ENCODE peak calls at places on chromosome 14, in ten cellular contexts. K is GM23338; H is ovary; W is prostate gland; Y is vagina; F is lung; V is right lobe of liver; L is effector memory CD4-positive, alpha-beta T cell; I is breast epithelium; P is dorsolateral prefrontal cortex. G is an unnamed sample.

GRCh38 chr14:26841920-26842741 is 244.3 kb upstream of the NOVA1 start:
- DNase-seq in P (no peak), W (peak), H (peak), Y (no peak), L (no peak), V (peak), K (no peak), I (no peak), F (peak), G (no peak)

GRCh38 chr14:36646664-36647416 is 14.8 kb upstream of the PAX9 start:
- DNase-seq in V (no peak), L (no peak), F (no peak), K (peak), Y (no peak), I (no peak), P (no peak), H (no peak), W (no peak), G (no peak)

GRCh38 chr14:34465069-34465859 is 3.2 kb upstream of the SPTSSA start:
- DNase-seq in P (no peak), F (no peak), H (no peak), Y (no peak), L (no peak), I (no peak), K (peak), V (no peak), W (no peak), G (no peak)

GRCh38 chr14:61150851-61151250 is 130.3 kb downstream of the TMEM30B start:
- DNase-seq in F (no peak), V (no peak), K (no peak), L (no peak), P (no peak), W (no peak), Y (no peak), I (no peak), H (no peak), G (no peak)

GRCh38 chr14:65213316-65213715 is 111.0 kb upstream of the MAX start:
- DNase-seq in P (no peak), V (no peak), F (no peak), W (no peak), Y (no peak), K (peak), I (no peak), L (no peak), H (no peak), G (no peak)

GRCh38 chr14:31263485-31264133 is 56.0 kb upstream of the HECTD1 start:
- DNase-seq in W (no peak), F (peak), K (no peak), I (no peak), P (no peak), H (peak), Y (no peak), L (no peak), V (peak), G (no peak)

GRCh38 chr14:21041676-21042433 is at the start of gene RNASE7:
- DNase-seq in P (no peak), F (no peak), L (no peak), W (peak), I (no peak), Y (no peak), H (no peak), V (peak), K (no peak), G (no peak)

GRCh38 chr14:49972840-49973239 is 80.0 kb downstream of the ARF6 start:
- DNase-seq in V (no peak), P (no peak), H (peak), K (no peak), Y (no peak), F (peak), W (peak), L (no peak), I (no peak), G (no peak)

GRCh38 chr14:93137864-93138263 is 22.1 kb upstream of the ITPK1 start:
- DNase-seq in P (no peak), K (peak), V (peak), H (peak), F (peak), L (no peak), I (peak), W (peak), Y (no peak), G (no peak)

GRCh38 chr14:91875515-91876286 is 8.4 kb upstream of the TC2N start:
- DNase-seq in I (no peak), L (no peak), P (no peak), K (no peak), V (peak), F (no peak), H (no peak), W (no peak), Y (no peak), G (no peak)

GRCh38 chr14:102722646-102723045 is 54.6 kb upstream of the TRAF3 start:
- DNase-seq in F (no peak), K (no peak), Y (no peak), P (no peak), L (no peak), V (no peak), H (no peak), W (no peak), I (no peak), G (no peak)

GRCh38 chr14:22417914-22418313 is 171.1 kb downstream of the DAD1 start:
- DNase-seq in V (no peak), F (no peak), H (no peak), W (no peak), Y (no peak), P (no peak), L (no peak), K (no peak), I (no peak), G (no peak)

GRCh38 chr14:39563361-39563760 is 131.1 kb upstream of the FBXO33 start:
- DNase-seq in K (no peak), L (no peak), I (no peak), P (no peak), F (no peak), V (no peak), Y (no peak), H (no peak), W (no peak), G (no peak)

GRCh38 chr14:50542941-50543418 is 10.6 kb upstream of the MAP4K5 start:
- DNase-seq in P (peak), Y (no peak), K (peak), H (no peak), I (no peak), V (no peak), W (peak), L (no peak), F (peak), G (peak)

GRCh38 chr14:26934151-26934550 is 336.3 kb upstream of the NOVA1 start:
- DNase-seq in V (no peak), K (no peak), I (no peak), F (no peak), P (no peak), L (no peak), H (no peak), Y (no peak), W (no peak), G (no peak)

GRCh38 chr14:95885866-95886265 is 9.2 kb downstream of the TUNAR start:
- DNase-seq in L (no peak), Y (no peak), H (no peak), F (no peak), I (no peak), P (no peak), K (no peak), W (no peak), V (no peak), G (peak)

GRCh38 chr14:70808023-70808401 is 1.3 kb downstream of the MAP3K9 start:
- DNase-seq in P (no peak), L (peak), F (peak), Y (no peak), I (no peak), H (no peak), W (peak), K (peak), V (no peak), G (no peak)

GRCh38 chr14:103483600-103483999 is 39.0 kb downstream of the CKB start:
- DNase-seq in P (no peak), H (peak), I (no peak), W (no peak), L (no peak), Y (no peak), K (no peak), V (no peak), F (no peak), G (no peak)

GRCh38 chr14:82811246-82811645 is 1277.6 kb upstream of the SEL1L start:
- DNase-seq in P (no peak), F (no peak), W (no peak), Y (no peak), K (no peak), V (no peak), L (no peak), I (no peak), H (no peak), G (no peak)

GRCh38 chr14:35386673-35387125 is 17.9 kb downstream of the NFKBIA start:
- DNase-seq in V (no peak), H (no peak), I (no peak), K (no peak), L (no peak), Y (no peak), P (no peak), F (no peak), W (peak), G (no peak)

GRCh38 chr14:63134801-63135200 is 69.4 kb upstream of the RHOJ start:
- DNase-seq in L (no peak), Y (no peak), I (no peak), H (no peak), V (no peak), K (peak), F (no peak), W (no peak), P (no peak), G (no peak)

GRCh38 chr14:69561893-69562292 is 12.8 kb downstream of the CCDC177 start:
- DNase-seq in F (no peak), L (no peak), P (no peak), H (no peak), I (no peak), K (no peak), V (no peak), W (no peak), Y (no peak), G (no peak)

GRCh38 chr14:24093901-24094838 is at the start of gene PCK2:
- DNase-seq in V (peak), K (peak), I (peak), H (peak), W (peak), P (peak), F (peak), Y (no peak), L (peak), G (peak)

GRCh38 chr14:39568809-39569538 is 136.7 kb upstream of the FBXO33 start:
- DNase-seq in P (no peak), Y (no peak), F (no peak), W (no peak), H (no peak), L (no peak), V (no peak), K (no peak), I (no peak), G (no peak)

GRCh38 chr14:49959822-49960408 is 67.0 kb downstream of the ARF6 start:
- DNase-seq in Y (no peak), F (no peak), V (no peak), H (no peak), K (no peak), P (no peak), W (no peak), I (no peak), L (no peak), G (no peak)

GRCh38 chr14:100211366-100211765 is 27.6 kb upstream of the YY1 start:
- DNase-seq in F (no peak), Y (no peak), V (no peak), L (no peak), P (no peak), I (no peak), W (no peak), K (no peak), H (no peak), G (no peak)

GRCh38 chr14:23562822-23563472 is 4.6 kb downstream of the AP1G2 start:
- DNase-seq in P (peak), L (peak), K (peak), I (no peak), F (no peak), Y (no peak), H (no peak), W (no peak), V (no peak), G (peak)

GRCh38 chr14:71704210-71704609 is 228.0 kb upstream of the RGS6 start:
- DNase-seq in W (no peak), H (no peak), K (no peak), V (no peak), F (no peak), Y (no peak), L (no peak), P (no peak), I (no peak), G (no peak)

GRCh38 chr14:101022916-101023435 is 119.5 kb upstream of the RTL1 start:
- DNase-seq in I (peak), P (no peak), W (no peak), L (no peak), F (no peak), K (no peak), Y (peak), V (peak), H (peak), G (no peak)

GRCh38 chr14:78673845-78674244 is 503.7 kb downstream of the NRXN3 start:
- DNase-seq in L (no peak), H (no peak), V (no peak), F (no peak), Y (no peak), P (no peak), K (no peak), W (no peak), I (no peak), G (no peak)

GRCh38 chr14:23436327-23437141 is 1.1 kb upstream of the MYH7 start:
- DNase-seq in K (no peak), I (peak), Y (peak), L (no peak), V (no peak), P (peak), W (no peak), F (no peak), H (no peak), G (no peak)

GRCh38 chr14:33163109-33163508 is 224.4 kb downstream of the NPAS3 start:
- DNase-seq in I (no peak), P (no peak), Y (no peak), F (no peak), K (no peak), H (no peak), L (no peak), W (no peak), V (no peak), G (no peak)
- H3K27ac ChIP-seq in I (no peak), P (no peak), Y (no peak), F (no peak), K (no peak), H (no peak), L (no peak), W (no peak), V (no peak), G (no peak)

DNA sequence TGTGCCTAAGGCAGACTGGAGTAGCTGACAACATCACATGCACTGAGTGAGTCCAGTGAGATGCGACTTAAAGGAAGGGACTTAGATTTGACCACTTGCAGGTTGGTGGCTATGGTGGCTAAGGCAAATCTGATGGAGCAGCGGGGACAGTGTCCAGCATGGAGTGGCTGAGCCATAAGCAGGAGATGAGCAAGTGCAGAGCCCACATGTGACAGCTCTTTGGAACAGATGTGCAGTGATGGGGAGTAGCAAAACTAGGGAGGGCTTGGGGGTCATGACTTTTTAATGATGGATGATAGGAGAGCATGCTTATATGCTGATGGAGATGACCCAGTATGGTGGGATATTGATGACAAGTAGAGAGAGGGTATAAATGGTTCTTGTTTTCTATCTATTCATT is 80.2 kb downstream of the PELI2 start:
- DNase-seq in Y (no peak), L (no peak), W (no peak), H (no peak), V (no peak), F (no peak), I (no peak), P (no peak), K (no peak), G (no peak)
- H3K27ac ChIP-seq in Y (peak), L (no peak), W (peak), H (no peak), V (no peak), F (no peak), I (peak), P (no peak), K (no peak), G (no peak)

DNA sequence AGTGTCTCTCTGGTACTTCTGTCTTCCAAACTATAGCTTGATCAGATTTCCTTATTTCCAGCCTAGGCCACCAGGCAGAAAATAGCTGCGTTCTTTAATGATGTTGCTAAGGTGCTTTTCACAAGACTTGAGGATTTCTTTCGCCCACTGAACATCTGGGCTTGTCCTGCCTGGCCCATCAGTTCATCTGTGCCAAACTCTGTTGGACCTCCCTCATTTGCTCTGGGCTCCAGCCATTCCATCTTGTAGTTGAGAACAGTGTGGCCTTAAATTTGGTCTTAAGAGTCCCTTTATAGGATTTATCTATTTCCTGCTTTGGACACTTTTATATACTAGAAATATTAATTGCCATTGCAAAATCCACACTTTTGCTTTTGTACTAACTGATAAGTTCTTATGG is 109.6 kb downstream of the TTLL5 start:
- DNase-seq in K (no peak), L (no peak), W (no peak), H (no peak), F (no peak), Y (no peak), I (no peak), P (no peak), V (no peak), G (no peak)
- H3K27ac ChIP-seq in K (no peak), L (no peak), W (peak), H (no peak), F (no peak), Y (no peak), I (no peak), P (no peak), V (no peak), G (no peak)

DNA sequence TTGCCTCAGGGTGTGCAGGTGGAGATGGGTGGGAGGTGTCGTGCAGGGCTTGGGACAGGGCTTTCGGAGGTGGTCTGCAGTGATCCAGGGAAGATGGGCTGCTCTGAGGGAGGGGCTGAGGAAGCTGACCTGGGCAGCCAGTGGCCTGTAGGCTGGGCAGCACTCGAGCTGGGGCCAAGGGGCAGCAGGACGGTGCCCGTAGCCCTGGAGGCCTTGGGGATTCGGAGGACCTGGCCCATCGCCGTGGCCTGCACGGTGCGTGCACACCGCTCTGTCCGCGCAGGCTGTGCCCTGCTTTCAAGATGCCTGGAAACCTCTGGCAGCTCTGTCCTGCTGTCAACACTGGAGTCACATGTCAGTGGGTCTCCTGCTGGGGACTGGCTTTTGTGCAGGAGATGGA is 9.1 kb downstream of the PACS2 start:
- DNase-seq in W (no peak), H (no peak), Y (no peak), F (no peak), P (no peak), V (no peak), I (no peak), L (no peak), K (no peak), G (no peak)
- H3K27ac ChIP-seq in W (no peak), H (no peak), Y (no peak), F (peak), P (no peak), V (no peak), I (no peak), L (no peak), K (no peak), G (peak)

GRCh38 chr14:67999693-68000384 is 180.3 kb downstream of the RAD51B start:
- DNase-seq in W (no peak), L (no peak), I (no peak), F (no peak), P (no peak), Y (no peak), H (no peak), K (no peak), V (no peak), G (no peak)
- H3K27ac ChIP-seq in W (no peak), L (no peak), I (no peak), F (no peak), P (no peak), Y (peak), H (no peak), K (no peak), V (no peak), G (no peak)

GRCh38 chr14:76940057-76940456 is 88.5 kb downstream of the IRF2BPL start:
- DNase-seq in V (no peak), K (no peak), H (no peak), W (no peak), P (no peak), L (no peak), I (no peak), F (no peak), Y (no peak), G (no peak)
- H3K27ac ChIP-seq in V (no peak), K (no peak), H (peak), W (no peak), P (no peak), L (no peak), I (no peak), F (no peak), Y (no peak), G (no peak)